ENCODE peak calls at places on chromosomes 3 and 15, in five cellular contexts. B is HepG2, L is K562, Z is A549, K is upper lobe of left lung. Q is an unnamed sample. For H3K4me1, the result is how much of the 10 kb centered on the place peaks cover.

GRCh38 chr3:126523745-126524428 is at the start of gene CHST13:
- ATAC-seq in K (peak), B (peak), Z (peak), L (peak), Q (peak)

GRCh38 chr3:156664285-156665178 is 9.9 kb upstream of the TIPARP start:
- ATAC-seq in L (no peak), Z (no peak), B (no peak), K (peak), Q (no peak)

GRCh38 chr3:126422121-126422520 is 27.4 kb downstream of the CFAP100 start:
- ATAC-seq in L (no peak), Z (no peak), B (no peak), K (no peak), Q (no peak)

GRCh38 chr3:100966049-100966471 is 27.2 kb downstream of the ABI3BP start:
- ATAC-seq in K (peak), Z (no peak), B (no peak), L (no peak), Q (no peak)

GRCh38 chr15:64466408-64467116 is 6.2 kb downstream of the ZNF609 start:
- ATAC-seq in L (peak), Z (no peak), B (no peak), K (no peak), Q (no peak)

GRCh38 chr3:36487616-36488015 is 107.3 kb downstream of the STAC start:
- ATAC-seq in K (no peak), Z (no peak), B (no peak), L (no peak), Q (no peak)

GRCh38 chr3:128965280-128965679 is 28.6 kb downstream of the CFAP92 start:
- ATAC-seq in L (no peak), K (no peak), B (no peak), Z (no peak), Q (no peak)

GRCh38 chr3:157837341-157837740 is 268.9 kb downstream of the SHOX2 start:
- ATAC-seq in B (no peak), Z (no peak), L (no peak), K (no peak), Q (no peak)

GRCh38 chr15:67420137-67420536 is 100.8 kb upstream of the C15orf61 start:
- ATAC-seq in B (no peak), Z (no peak), K (no peak), L (no peak), Q (no peak)

GRCh38 chr3:48042071-48042760 is 26.0 kb upstream of the MAP4 start:
- ATAC-seq in L (no peak), K (no peak), Z (no peak), B (no peak), Q (no peak)

GRCh38 chr15:72042865-72043264 is 75.1 kb downstream of the MYO9A start:
- ATAC-seq in Z (peak), L (no peak), K (no peak), B (no peak), Q (no peak)

GRCh38 chr3:52404391-52404790 is 40.5 kb downstream of the SEMA3G start:
- ATAC-seq in Z (no peak), B (no peak), K (no peak), L (no peak), Q (no peak)

GRCh38 chr15:62792960-62793758 is 249.4 kb upstream of the TPM1 start:
- ATAC-seq in K (no peak), L (no peak), Z (peak), B (no peak), Q (no peak)

GRCh38 chr3:60198179-60198578 is 1053.1 kb downstream of the FHIT start:
- ATAC-seq in B (no peak), Z (no peak), K (no peak), L (no peak), Q (no peak)

GRCh38 chr15:98899266-98900021 is 108.1 kb downstream of the PGPEP1L start:
- ATAC-seq in K (peak), L (peak), B (no peak), Z (no peak), Q (no peak)

GRCh38 chr3:37556789-37557301 is 304.8 kb upstream of the CTDSPL start:
- ATAC-seq in B (no peak), L (no peak), K (peak), Z (no peak), Q (no peak)

GRCh38 chr15:35427091-35427490 is 118.9 kb downstream of the DPH6 start:
- ATAC-seq in L (no peak), K (no peak), B (no peak), Z (no peak), Q (no peak)

GRCh38 chr3:37766797-37767776 is 94.6 kb upstream of the CTDSPL start:
- ATAC-seq in Z (no peak), L (no peak), B (peak), K (no peak), Q (no peak)

GRCh38 chr15:31083394-31083790 is 18.1 kb downstream of the TRPM1 start:
- ATAC-seq in L (no peak), B (peak), K (no peak), Z (no peak), Q (no peak)

GRCh38 chr15:34158355-34158754 is 51.5 kb downstream of the KATNBL1 start:
- ATAC-seq in L (no peak), Z (no peak), B (no peak), K (no peak), Q (no peak)
- TF ChIP-seq EP300 in L (no peak), Z (no peak), B (peak), K (no peak), Q (no peak)

GRCh38 chr15:70151441-70151840 is 53.7 kb upstream of the TLE3 start:
- ATAC-seq in Z (no peak), L (no peak), K (no peak), B (no peak), Q (no peak)
- H3K4me1 ChIP-seq in Z (under half), L (under half), K (under half), B (under half), Q (under half)

DNA sequence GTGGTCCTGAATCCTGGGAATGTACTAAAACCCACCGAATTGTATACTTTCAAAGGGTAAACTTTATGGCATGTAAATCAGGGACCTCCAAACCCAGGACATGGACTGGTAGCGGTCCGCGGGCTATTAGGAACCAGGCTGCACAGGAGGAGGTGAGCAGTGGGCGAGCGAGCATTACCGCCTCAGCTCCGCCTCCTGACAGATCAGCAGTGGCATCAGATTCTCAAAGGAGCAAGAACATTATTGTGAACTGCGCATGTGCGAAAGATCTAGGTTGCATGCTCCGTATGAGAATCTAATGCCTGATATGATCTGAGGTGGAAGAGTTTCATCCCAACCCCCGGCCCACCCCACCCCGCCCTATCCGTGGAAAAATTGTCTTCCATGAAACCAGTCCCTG is 22.2 kb downstream of the HEG1 start:
- ATAC-seq in B (no peak), L (no peak), K (no peak), Z (no peak), Q (no peak)
- H3K27ac ChIP-seq in B (no peak), L (no peak), K (peak), Z (no peak), Q (no peak)

DNA sequence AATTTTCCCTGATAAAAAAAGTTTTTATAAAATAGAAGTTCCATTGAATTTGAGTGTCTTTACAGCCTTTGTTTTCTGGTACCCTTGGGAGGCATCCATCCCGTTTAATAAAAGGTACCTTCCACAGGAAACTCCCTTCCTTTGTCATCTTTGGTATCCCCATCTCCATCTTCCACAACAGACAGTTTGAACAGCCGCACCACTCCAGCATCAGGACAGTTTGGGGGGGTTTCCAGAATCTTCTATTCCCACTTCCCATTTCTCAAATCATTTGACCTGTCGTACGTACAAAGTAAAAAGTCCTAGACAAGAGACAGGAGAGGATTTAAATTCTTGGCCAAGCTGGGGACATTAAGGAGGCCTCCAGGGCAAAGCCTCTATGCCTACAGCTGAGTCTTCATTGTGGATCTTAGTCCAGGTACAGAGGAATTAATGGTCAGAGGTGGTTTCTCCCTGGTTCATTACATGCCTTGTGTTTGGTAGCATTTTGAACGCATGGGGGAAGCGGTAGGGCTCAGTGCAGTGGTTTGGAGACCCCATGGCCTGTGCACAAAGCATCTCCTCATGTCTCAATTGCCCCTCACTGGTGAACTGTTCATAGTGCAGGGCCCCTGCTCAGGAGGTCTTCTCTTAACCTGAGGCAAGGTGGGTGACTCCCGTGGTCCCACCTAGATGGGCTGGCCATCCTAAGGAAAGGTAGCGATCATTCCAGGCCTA is 19.4 kb upstream of the BCL2A1 start:
- ATAC-seq in Z (no peak), L (no peak), B (no peak), K (no peak), Q (no peak)
- TF ChIP-seq EP300 in Z (no peak), L (no peak), B (no peak), K (no peak), Q (no peak)